ENCODE peak calls at places on chromosomes 3 and 15, in four cellular contexts. A is GM13976, K is left kidney, F is T-helper 2 cell. X is an unnamed sample.
A peak's percentile ranks its signal among the peaks of the same experiment; 100 is the strongest.

GRCh38 chr3:184240384-184241140 is 8.2 kb downstream of the ALG3 start:
- DNase-seq in A (peak; percentile 48), K (peak; percentile 82), F (no peak), X (no peak)

GRCh38 chr15:39680868-39681267 is 100.0 kb downstream of the THBS1 start:
- DNase-seq in A (no peak), K (no peak), F (no peak), X (no peak)

GRCh38 chr3:143083781-143084180 is 35.8 kb upstream of the CHST2 start:
- DNase-seq in A (no peak), K (peak; percentile 29), F (no peak), X (no peak)

GRCh38 chr15:97692317-97693015 is 268.0 kb upstream of the ARRDC4 start:
- DNase-seq in A (no peak), K (no peak), F (no peak), X (no peak)

GRCh38 chr3:156820687-156821070 is 5.5 kb upstream of the LEKR1 start:
- DNase-seq in A (no peak), K (no peak), F (no peak), X (no peak)

GRCh38 chr15:55917881-55918296 is 75.5 kb downstream of the NEDD4 start:
- DNase-seq in A (no peak), K (peak; percentile 54), F (no peak), X (no peak)

GRCh38 chr3:14452676-14453367 is 50.4 kb downstream of the SLC6A6 start:
- DNase-seq in A (no peak), K (peak; percentile 80), F (no peak), X (no peak)

GRCh38 chr15:83904107-83904720 is 250.3 kb downstream of the ADAMTSL3 start:
- DNase-seq in A (no peak), K (peak; percentile 77), F (no peak), X (no peak)

GRCh38 chr3:153069598-153069997 is 92.4 kb upstream of the RAP2B start:
- DNase-seq in A (no peak), K (no peak), F (no peak), X (no peak)

X was measured in T-helper 9 cell.